ENCODE peak calls at places on chromosomes 3 and 15, in eight cellular contexts. One of them, this sample, is unnamed.

GRCh38 chr3:185656321-185656840 is 70.3 kb downstream of the SENP2 start:
- DNase-seq in stomach: no peak
- DNase-seq in transverse colon: peak; percentile 30
- DNase-seq in IMR-90: peak; percentile 99
- DNase-seq in uterus: peak; percentile 79
- DNase-seq in NB4: no peak
- DNase-seq in spleen: no peak
- DNase-seq in endothelial cell of umbilical vein: peak; percentile 95
- DNase-seq in this sample: peak; percentile 74

GRCh38 chr3:45848392-45848791 is 6.5 kb upstream of the LZTFL1 start:
- DNase-seq in IMR-90: no peak
- DNase-seq in stomach: no peak
- DNase-seq in uterus: no peak
- DNase-seq in spleen: no peak
- DNase-seq in transverse colon: no peak
- DNase-seq in endothelial cell of umbilical vein: no peak
- DNase-seq in NB4: no peak
- DNase-seq in this sample: no peak

GRCh38 chr3:183158552-183159006 is 4.0 kb downstream of the LAMP3 start:
- DNase-seq in transverse colon: no peak
- DNase-seq in NB4: peak; percentile 76
- DNase-seq in stomach: no peak
- DNase-seq in IMR-90: peak; percentile 68
- DNase-seq in spleen: no peak
- DNase-seq in endothelial cell of umbilical vein: no peak
- DNase-seq in uterus: no peak
- DNase-seq in this sample: no peak

GRCh38 chr3:46538803-46539442 is 27.2 kb downstream of the LRRC2 start:
- DNase-seq in transverse colon: peak; percentile 83
- DNase-seq in stomach: peak; percentile 63
- DNase-seq in uterus: peak; percentile 21
- DNase-seq in NB4: peak; percentile 86
- DNase-seq in endothelial cell of umbilical vein: peak; percentile 11
- DNase-seq in IMR-90: peak; percentile 83
- DNase-seq in spleen: peak; percentile 96
- DNase-seq in this sample: peak; percentile 93

GRCh38 chr3:65030847-65031463 is 343.2 kb upstream of the ADAMTS9 start:
- DNase-seq in NB4: peak; percentile 58
- DNase-seq in IMR-90: peak; percentile 53
- DNase-seq in spleen: no peak
- DNase-seq in endothelial cell of umbilical vein: peak; percentile 34
- DNase-seq in stomach: no peak
- DNase-seq in uterus: no peak
- DNase-seq in transverse colon: no peak
- DNase-seq in this sample: no peak

GRCh38 chr3:136078421-136079364 is 113.2 kb downstream of the PPP2R3A start:
- DNase-seq in IMR-90: peak; percentile 38
- DNase-seq in stomach: no peak
- DNase-seq in spleen: no peak
- DNase-seq in NB4: peak; percentile 46
- DNase-seq in endothelial cell of umbilical vein: peak; percentile 62
- DNase-seq in transverse colon: no peak
- DNase-seq in uterus: no peak
- DNase-seq in this sample: no peak

GRCh38 chr15:31824009-31824408 is 206.3 kb upstream of the CHRNA7 start:
- DNase-seq in uterus: no peak
- DNase-seq in endothelial cell of umbilical vein: no peak
- DNase-seq in spleen: no peak
- DNase-seq in NB4: no peak
- DNase-seq in transverse colon: no peak
- DNase-seq in stomach: no peak
- DNase-seq in IMR-90: no peak
- DNase-seq in this sample: no peak

GRCh38 chr3:10322355-10322715 is 1.4 kb upstream of the SEC13 start:
- DNase-seq in endothelial cell of umbilical vein: no peak
- DNase-seq in NB4: peak; percentile 59
- DNase-seq in spleen: no peak
- DNase-seq in stomach: no peak
- DNase-seq in uterus: no peak
- DNase-seq in IMR-90: no peak
- DNase-seq in transverse colon: no peak
- DNase-seq in this sample: no peak

GRCh38 chr15:59222106-59222505 is 15.5 kb downstream of the LDHAL6B start:
- DNase-seq in endothelial cell of umbilical vein: no peak
- DNase-seq in uterus: no peak
- DNase-seq in IMR-90: peak; percentile 83
- DNase-seq in stomach: no peak
- DNase-seq in spleen: no peak
- DNase-seq in transverse colon: no peak
- DNase-seq in NB4: no peak
- DNase-seq in this sample: no peak

GRCh38 chr15:85451099-85451700 is 70.8 kb downstream of the AKAP13 start:
- DNase-seq in transverse colon: no peak
- DNase-seq in IMR-90: no peak
- DNase-seq in spleen: no peak
- DNase-seq in stomach: no peak
- DNase-seq in uterus: no peak
- DNase-seq in NB4: no peak
- DNase-seq in endothelial cell of umbilical vein: no peak
- DNase-seq in this sample: no peak

GRCh38 chr3:43294975-43295374 is 8.6 kb downstream of the SNRK start:
- DNase-seq in transverse colon: no peak
- DNase-seq in uterus: no peak
- DNase-seq in IMR-90: no peak
- DNase-seq in endothelial cell of umbilical vein: peak; percentile 24
- DNase-seq in stomach: no peak
- DNase-seq in NB4: no peak
- DNase-seq in spleen: no peak
- DNase-seq in this sample: no peak

GRCh38 chr3:43298761-43299160 is 12.4 kb downstream of the SNRK start:
- DNase-seq in spleen: no peak
- DNase-seq in NB4: no peak
- DNase-seq in endothelial cell of umbilical vein: no peak
- DNase-seq in stomach: no peak
- DNase-seq in uterus: no peak
- DNase-seq in IMR-90: no peak
- DNase-seq in transverse colon: no peak
- DNase-seq in this sample: no peak

GRCh38 chr3:43298292-43298691 is 12.0 kb downstream of the SNRK start:
- DNase-seq in IMR-90: no peak
- DNase-seq in NB4: no peak
- DNase-seq in uterus: no peak
- DNase-seq in spleen: no peak
- DNase-seq in stomach: no peak
- DNase-seq in endothelial cell of umbilical vein: no peak
- DNase-seq in transverse colon: no peak
- DNase-seq in this sample: no peak

GRCh38 chr3:43291546-43291945 is 5.2 kb downstream of the SNRK start:
- DNase-seq in uterus: no peak
- DNase-seq in endothelial cell of umbilical vein: peak; percentile 17
- DNase-seq in spleen: no peak
- DNase-seq in stomach: no peak
- DNase-seq in NB4: no peak
- DNase-seq in transverse colon: no peak
- DNase-seq in IMR-90: no peak
- DNase-seq in this sample: no peak

GRCh38 chr3:43296565-43296964 is 10.2 kb downstream of the SNRK start:
- DNase-seq in spleen: peak; percentile 84
- DNase-seq in uterus: no peak
- DNase-seq in endothelial cell of umbilical vein: peak; percentile 24
- DNase-seq in transverse colon: peak; percentile 46
- DNase-seq in stomach: no peak
- DNase-seq in NB4: peak; percentile 90
- DNase-seq in IMR-90: peak; percentile 23
- DNase-seq in this sample: no peak
- H3K4me3 ChIP-seq in spleen: no peak overlapping the region
- H3K4me3 ChIP-seq in uterus: no peak overlapping the region
- H3K4me3 ChIP-seq in endothelial cell of umbilical vein: no peak overlapping the region
- H3K4me3 ChIP-seq in transverse colon: no peak overlapping the region
- H3K4me3 ChIP-seq in stomach: no peak overlapping the region
- H3K4me3 ChIP-seq in NB4: peak overlapping the region; percentile 53
- H3K4me3 ChIP-seq in IMR-90: no peak overlapping the region
- H3K4me3 ChIP-seq in this sample: no peak overlapping the region

GRCh38 chr3:66501483-66502266 is 853 bp upstream of the LRIG1 start:
- DNase-seq in spleen: no peak
- DNase-seq in uterus: peak; percentile 35
- DNase-seq in NB4: no peak
- DNase-seq in transverse colon: no peak
- DNase-seq in IMR-90: no peak
- DNase-seq in endothelial cell of umbilical vein: no peak
- DNase-seq in stomach: no peak
- DNase-seq in this sample: no peak
- TF ChIP-seq CTCF in spleen: no peak
- TF ChIP-seq CTCF in uterus: no peak
- TF ChIP-seq CTCF in NB4: no peak
- TF ChIP-seq CTCF in transverse colon: no peak
- TF ChIP-seq CTCF in IMR-90: peak; percentile 38
- TF ChIP-seq CTCF in endothelial cell of umbilical vein: no peak
- TF ChIP-seq CTCF in stomach: no peak
- TF ChIP-seq CTCF in this sample: no peak

GRCh38 chr3:42012935-42013651 is 51.2 kb upstream of the ULK4 start:
- DNase-seq in uterus: peak; percentile 65
- DNase-seq in transverse colon: peak; percentile 86
- DNase-seq in NB4: peak; percentile 95
- DNase-seq in stomach: peak; percentile 82
- DNase-seq in endothelial cell of umbilical vein: peak; percentile 72
- DNase-seq in IMR-90: peak; percentile 51
- DNase-seq in spleen: peak; percentile 97
- DNase-seq in this sample: peak; percentile 35
- TF ChIP-seq POLR2A in uterus: no peak
- TF ChIP-seq POLR2A in transverse colon: peak; percentile 79
- TF ChIP-seq POLR2A in NB4: peak; percentile 66
- TF ChIP-seq POLR2A in stomach: no peak
- TF ChIP-seq POLR2A in endothelial cell of umbilical vein: no peak
- TF ChIP-seq POLR2A in IMR-90: no peak
- TF ChIP-seq POLR2A in spleen: peak; percentile 70
- TF ChIP-seq POLR2A in this sample: no peak

GRCh38 chr3:38578081-38578475 is 71.4 kb downstream of the SCN5A start:
- DNase-seq in NB4: no peak
- DNase-seq in stomach: peak; percentile 2
- DNase-seq in transverse colon: no peak
- DNase-seq in spleen: peak; percentile 28
- DNase-seq in endothelial cell of umbilical vein: no peak
- DNase-seq in IMR-90: no peak
- DNase-seq in uterus: no peak
- DNase-seq in this sample: no peak
- H3K4me3 ChIP-seq in NB4: no peak overlapping the region
- H3K4me3 ChIP-seq in stomach: no peak overlapping the region
- H3K4me3 ChIP-seq in transverse colon: no peak overlapping the region
- H3K4me3 ChIP-seq in spleen: no peak overlapping the region
- H3K4me3 ChIP-seq in endothelial cell of umbilical vein: no peak overlapping the region
- H3K4me3 ChIP-seq in IMR-90: no peak overlapping the region
- H3K4me3 ChIP-seq in uterus: no peak overlapping the region
- H3K4me3 ChIP-seq in this sample: no peak overlapping the region

GRCh38 chr3:106560451-106560966 is 691.7 kb upstream of the CBLB start:
- DNase-seq in NB4: peak; percentile 44
- DNase-seq in endothelial cell of umbilical vein: peak; percentile 16
- DNase-seq in uterus: no peak
- DNase-seq in IMR-90: peak; percentile 71
- DNase-seq in stomach: no peak
- DNase-seq in transverse colon: no peak
- DNase-seq in spleen: no peak
- DNase-seq in this sample: no peak

GRCh38 chr3:106570426-106570825 is 701.6 kb upstream of the CBLB start:
- DNase-seq in endothelial cell of umbilical vein: peak; percentile 89
- DNase-seq in IMR-90: no peak
- DNase-seq in stomach: no peak
- DNase-seq in NB4: no peak
- DNase-seq in transverse colon: no peak
- DNase-seq in uterus: no peak
- DNase-seq in spleen: no peak
- DNase-seq in this sample: no peak

DNA sequence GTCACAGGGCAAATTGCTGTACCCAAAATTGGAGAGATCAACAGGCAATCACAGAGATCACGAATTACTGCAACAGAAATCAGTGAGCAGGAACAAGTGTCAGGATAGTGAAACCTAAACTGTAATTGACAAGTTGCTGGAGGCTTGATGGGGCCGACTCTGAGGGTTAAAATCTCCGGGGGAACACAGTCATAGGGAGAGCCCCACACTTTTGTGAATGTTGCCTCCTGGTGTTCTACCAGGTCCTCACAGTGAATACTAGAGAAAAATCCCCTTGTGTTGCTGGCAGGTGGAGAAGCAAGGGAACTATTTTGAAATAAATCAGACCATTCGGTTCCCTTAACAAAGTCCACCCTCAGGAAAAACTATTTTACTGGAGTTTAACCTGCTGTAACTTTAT is 697.5 kb upstream of the CBLB start:
- DNase-seq in endothelial cell of umbilical vein: no peak
- DNase-seq in transverse colon: no peak
- DNase-seq in IMR-90: no peak
- DNase-seq in spleen: no peak
- DNase-seq in stomach: no peak
- DNase-seq in NB4: peak; percentile 13
- DNase-seq in uterus: no peak
- DNase-seq in this sample: no peak
- TF ChIP-seq CTCF in endothelial cell of umbilical vein: peak; percentile 6
- TF ChIP-seq CTCF in transverse colon: no peak
- TF ChIP-seq CTCF in IMR-90: no peak
- TF ChIP-seq CTCF in spleen: no peak
- TF ChIP-seq CTCF in stomach: no peak
- TF ChIP-seq CTCF in NB4: no peak
- TF ChIP-seq CTCF in uterus: no peak
- TF ChIP-seq CTCF in this sample: no peak

DNA sequence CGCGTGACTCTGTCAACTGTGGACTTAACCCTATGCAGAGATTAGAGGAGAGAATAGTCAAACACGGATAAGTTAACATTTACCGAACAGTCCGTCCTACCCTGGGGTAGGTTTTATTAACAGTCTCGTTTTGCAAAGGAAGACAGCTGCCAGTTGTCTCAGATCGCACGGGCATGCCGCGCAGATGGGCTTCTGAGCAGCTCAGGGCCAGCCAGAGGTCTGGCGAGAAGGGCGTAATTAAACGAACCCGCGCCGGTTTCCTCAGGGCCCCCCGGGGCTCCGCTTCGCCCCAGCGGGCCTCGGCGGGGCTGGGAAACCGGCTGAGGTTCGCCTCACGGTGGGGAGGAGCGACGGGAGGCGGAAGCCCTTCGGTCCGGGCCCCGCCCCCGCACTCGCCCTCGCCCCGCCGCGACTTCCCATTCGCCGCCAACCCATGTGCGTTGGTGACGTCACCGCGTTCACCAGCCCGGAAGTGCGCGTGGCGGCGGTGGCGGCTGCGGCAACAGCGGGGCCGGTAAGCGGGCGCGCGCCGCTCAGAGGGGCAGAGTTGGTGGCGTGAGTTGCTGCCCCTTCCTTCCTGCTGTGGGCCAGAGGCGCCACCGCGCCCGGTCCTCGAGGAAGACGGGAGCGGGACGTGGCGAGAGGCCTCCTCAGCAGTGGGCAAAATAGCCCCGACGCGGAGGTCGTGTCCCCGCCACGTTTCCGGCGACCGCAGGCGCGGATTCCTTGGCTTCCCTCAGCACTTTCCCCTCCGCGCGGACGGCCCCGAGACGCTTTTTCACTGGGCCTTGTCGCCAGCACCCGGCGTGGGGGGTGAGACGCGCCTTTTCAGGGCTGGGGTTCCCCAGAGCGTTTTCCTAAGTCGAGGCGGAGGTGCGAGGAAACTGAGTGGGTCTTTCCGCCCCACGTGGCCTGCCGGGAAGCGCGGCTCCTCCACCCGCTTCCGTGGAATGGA is at the start of gene TRNT1:
- DNase-seq in endothelial cell of umbilical vein: peak; percentile 92
- DNase-seq in IMR-90: peak; percentile 91
- DNase-seq in transverse colon: peak; percentile 98
- DNase-seq in spleen: peak; percentile 98
- DNase-seq in uterus: peak; percentile 96
- DNase-seq in NB4: peak; percentile 95
- DNase-seq in stomach: peak; percentile 98
- DNase-seq in this sample: peak; percentile 93
- TF ChIP-seq POLR2A in endothelial cell of umbilical vein: peak; percentile 85
- TF ChIP-seq POLR2A in IMR-90: peak; percentile 97
- TF ChIP-seq POLR2A in transverse colon: peak; percentile 93
- TF ChIP-seq POLR2A in spleen: peak; percentile 23
- TF ChIP-seq POLR2A in uterus: peak; percentile 91
- TF ChIP-seq POLR2A in NB4: peak; percentile 89
- TF ChIP-seq POLR2A in stomach: peak; percentile 75
- TF ChIP-seq POLR2A in this sample: peak; percentile 38